ENCODE peak calls at places on chromosomes 16 and 17, in seven cellular contexts. G is natural killer cell; H is stimulated activated CD4-positive, alpha-beta T cell treated with anti-CD3 and anti-CD28 coated beads, TNF-alpha, amount 100 ng/mL, for 48 hours; M is anterior cingulate cortex; A is H1; X is H54; E is right atrium auricular region. P is an unnamed sample.
A peak's percentile ranks its signal among the peaks of the same experiment; 100 is the strongest.

GRCh38 chr17:45639297-45639849 is 144.7 kb upstream of the CRHR1 start:
- DNase-seq in G (no peak), H (no peak), M (no peak), A (no peak), X (no peak), E (no peak), P (no peak)

GRCh38 chr17:50480854-50481490 is 2.3 kb downstream of the RSAD1 start:
- DNase-seq in G (no peak), H (no peak), M (no peak), A (no peak), X (no peak), E (no peak), P (no peak)

GRCh38 chr17:72706396-72706981 is 386.0 kb downstream of the SLC39A11 start:
- DNase-seq in G (no peak), H (no peak), M (no peak), A (no peak), X (no peak), E (no peak), P (no peak)

GRCh38 chr17:11135819-11136218 is 105.2 kb upstream of the SHISA6 start:
- DNase-seq in G (no peak), H (no peak), M (no peak), A (no peak), X (no peak), E (no peak), P (no peak)

GRCh38 chr16:56262148-56262878 is 71.0 kb downstream of the GNAO1 start:
- DNase-seq in G (no peak), H (no peak), M (no peak), A (no peak), X (no peak), E (no peak), P (no peak)

GRCh38 chr16:66521951-66522771 is 27.8 kb downstream of the TK2 start:
- DNase-seq in G (peak; percentile 70), H (peak; percentile 94), M (no peak), A (no peak), X (peak; percentile 82), E (peak; percentile 65), P (peak; percentile 92)

GRCh38 chr17:5584383-5584951 is at the start of gene NLRP1:
- DNase-seq in G (peak; percentile 91), H (peak; percentile 86), M (no peak), A (no peak), X (peak; percentile 84), E (peak; percentile 97), P (peak; percentile 92)

GRCh38 chr17:58352018-58352842 is at the start of gene SUPT4H1:
- DNase-seq in G (peak; percentile 88), H (peak; percentile 84), M (peak; percentile 62), A (peak; percentile 88), X (peak; percentile 94), E (peak; percentile 84), P (peak; percentile 81)